ENCODE peak calls at places on chromosomes 2 and 18, in five cellular contexts. R is neuronal stem cell, J is H1, Q is IMR-90, Z is mesenchymal stem cell. V is an unnamed sample.

GRCh38 chr18:55781481-55781957 is 193.5 kb upstream of the TCF4 start:
- DNase-seq in R (peak), J (peak), Q (peak), Z (peak), V (peak)

GRCh38 chr18:62625019-62625418 is 90.3 kb upstream of the PHLPP1 start:
- DNase-seq in R (no peak), J (no peak), Q (no peak), Z (no peak), V (no peak)

GRCh38 chr2:225008935-225009334 is 33.3 kb downstream of the DOCK10 start:
- DNase-seq in R (no peak), J (peak), Q (no peak), Z (no peak), V (no peak)

GRCh38 chr18:45874501-45875184 is 49.2 kb downstream of the SIGLEC15 start:
- DNase-seq in R (no peak), J (no peak), Q (peak), Z (no peak), V (no peak)

GRCh38 chr2:8389373-8390108 is 292.3 kb upstream of the ID2 start:
- DNase-seq in R (no peak), J (no peak), Q (peak), Z (peak), V (no peak)

GRCh38 chr2:28296243-28296642 is 96.4 kb upstream of the FOSL2 start:
- DNase-seq in R (no peak), J (no peak), Q (peak), Z (peak), V (no peak)

GRCh38 chr2:174824098-174824497 is 59.8 kb upstream of the CHRNA1 start:
- DNase-seq in R (no peak), J (no peak), Q (no peak), Z (no peak), V (no peak)

GRCh38 chr2:237033536-237034060 is 52.1 kb upstream of the COPS8 start:
- DNase-seq in R (no peak), J (no peak), Q (no peak), Z (no peak), V (no peak)

GRCh38 chr2:221529177-221529942 is 42.7 kb downstream of the EPHA4 start:
- DNase-seq in R (no peak), J (no peak), Q (no peak), Z (no peak), V (no peak)

GRCh38 chr18:69703461-69703860 is 244.2 kb downstream of the CD226 start:
- DNase-seq in R (no peak), J (no peak), Q (no peak), Z (no peak), V (no peak)

GRCh38 chr18:50586710-50587109 is 26.8 kb downstream of the MAPK4 start:
- DNase-seq in R (no peak), J (no peak), Q (no peak), Z (no peak), V (no peak)

DNA sequence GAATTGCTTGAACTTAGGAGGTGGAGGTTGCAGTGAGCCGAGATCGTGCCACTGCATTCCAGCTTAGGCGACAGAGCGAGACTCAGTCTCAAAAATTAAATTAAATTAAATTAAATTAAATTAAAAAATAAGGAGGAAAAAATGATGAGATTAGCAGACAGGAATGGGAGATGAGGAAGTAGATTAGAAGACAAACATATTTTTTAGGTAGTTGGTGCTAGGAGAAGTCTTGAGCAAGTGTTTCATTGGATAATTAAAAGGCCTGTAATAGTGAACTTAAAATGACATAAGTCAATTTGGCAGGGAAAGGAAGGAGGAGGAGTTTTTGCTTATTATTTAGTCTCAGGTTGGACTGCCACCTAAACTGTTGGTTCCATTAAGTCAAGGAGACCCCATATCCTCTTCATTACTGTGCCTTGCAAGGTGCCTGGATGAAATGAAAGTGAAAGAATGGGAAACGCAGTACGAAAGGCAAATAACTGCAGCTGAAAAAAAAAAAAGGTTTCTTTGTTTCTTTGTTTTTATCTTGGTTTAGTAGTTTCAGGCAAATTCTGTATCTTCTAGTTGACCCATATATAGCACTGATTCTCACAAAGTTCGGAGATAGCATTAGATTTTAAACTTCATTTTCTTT is 162.0 kb downstream of the SLC8A1 start:
- DNase-seq in R (no peak), J (no peak), Q (no peak), Z (no peak), V (no peak)
- H4K91ac ChIP-seq in R (no peak), J (no peak), Q (no peak), Z (no peak), V (no peak)

GRCh38 chr2:217919204-217919603 is 83.6 kb downstream of the TNS1 start:
- DNase-seq in R (no peak), J (no peak), Q (no peak), Z (no peak), V (no peak)
- H3K9ac ChIP-seq in R (no peak), J (no peak), Q (peak), Z (peak), V (no peak)

GRCh38 chr2:32011566-32011960 is 755 bp upstream of the MEMO1 start:
- DNase-seq in R (no peak), J (peak), Q (no peak), Z (no peak), V (no peak)
- H3K4me3 ChIP-seq in R (no peak), J (peak), Q (peak), Z (no peak), V (no peak)

GRCh38 chr2:207165121-207166038 is at the start of gene KLF7:
- DNase-seq in R (no peak), J (no peak), Q (peak), Z (no peak), V (peak)
- H4K91ac ChIP-seq in R (peak), J (peak), Q (peak), Z (peak), V (peak)

DNA sequence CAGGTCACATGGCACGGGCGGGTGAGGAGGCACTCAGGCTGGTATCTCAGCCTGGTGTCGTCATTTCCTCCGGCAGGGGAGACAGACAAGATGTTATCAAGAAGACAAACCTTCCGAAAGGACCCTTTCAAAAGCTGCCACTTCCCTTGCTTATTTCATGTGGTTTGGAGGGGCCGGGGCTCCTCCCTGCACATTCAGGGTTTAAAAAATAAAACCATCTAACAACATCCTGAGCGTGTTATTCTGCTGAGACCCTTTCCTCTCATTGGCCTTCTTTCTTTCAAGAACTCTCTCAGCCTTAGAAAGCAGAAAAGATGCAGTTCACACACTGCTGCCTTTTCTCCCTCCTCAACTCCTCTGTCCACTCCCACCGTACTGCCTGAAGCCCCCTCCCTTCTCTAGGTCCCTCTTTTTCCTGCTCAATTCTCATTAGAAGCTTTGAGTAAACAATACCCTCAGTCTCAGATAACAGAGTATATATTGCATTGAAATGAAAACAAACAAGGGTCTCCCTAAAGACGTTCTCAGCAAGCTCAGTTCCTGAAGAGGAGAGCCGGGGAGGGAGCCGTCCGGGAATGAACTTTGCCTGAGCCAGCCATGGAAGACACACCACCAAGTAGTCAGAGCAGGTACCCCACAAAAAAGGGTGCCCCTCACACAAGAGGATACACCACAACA is 9.8 kb downstream of the SMAD7 start:
- DNase-seq in R (no peak), J (no peak), Q (peak), Z (peak), V (no peak)
- H3K9ac ChIP-seq in R (no peak), J (no peak), Q (no peak), Z (peak), V (no peak)